ENCODE peak calls at places on chromosomes 7 and 10, in five cellular contexts. E is Karpas-422, R is PC-9, C is GM23248, Z is PC-3. L is an unnamed sample. For H3K9me2, the result is how much of the 10 kb centered on the place peaks cover.

GRCh38 chr10:112985701-112986510 is 35.9 kb downstream of the TCF7L2 start:
- DNase-seq in E (no peak), R (no peak), C (peak), Z (no peak), L (no peak)

GRCh38 chr10:99711129-99711719 is 20.7 kb downstream of the COX15 start:
- DNase-seq in E (peak), R (no peak), C (peak), Z (peak), L (peak)

GRCh38 chr7:24290004-24290641 is 6.1 kb downstream of the NPY start:
- DNase-seq in E (peak), R (peak), C (peak), Z (peak), L (peak)

GRCh38 chr7:152761116-152761748 is 1.7 kb downstream of the ACTR3B start:
- DNase-seq in E (peak), R (peak), C (peak), Z (peak), L (no peak)

GRCh38 chr7:139479620-139480019 is 3.9 kb downstream of the KLRG2 start:
- DNase-seq in E (no peak), R (no peak), C (no peak), Z (no peak), L (no peak)

GRCh38 chr7:21939136-21939857 is 6.4 kb downstream of the CDCA7L start:
- DNase-seq in E (peak), R (peak), C (peak), Z (peak), L (no peak)

GRCh38 chr10:84511709-84512108 is 183.3 kb downstream of the CCSER2 start:
- DNase-seq in E (no peak), R (no peak), C (no peak), Z (no peak), L (no peak)

GRCh38 chr10:122347162-122347561 is 27.3 kb upstream of the PLEKHA1 start:
- DNase-seq in E (no peak), R (no peak), C (no peak), Z (no peak), L (no peak)

GRCh38 chr10:3527869-3528268 is 257.1 kb downstream of the KLF6 start:
- DNase-seq in E (no peak), R (no peak), C (peak), Z (no peak), L (no peak)

GRCh38 chr7:41834805-41835694 is 132.2 kb upstream of the INHBA start:
- DNase-seq in E (no peak), R (no peak), C (peak), Z (no peak), L (no peak)

GRCh38 chr10:132198381-132199181 is 11.8 kb downstream of the DPYSL4 start:
- DNase-seq in E (no peak), R (no peak), C (no peak), Z (no peak), L (no peak)

GRCh38 chr10:2972216-2972615 is 95.1 kb upstream of the PFKP start:
- DNase-seq in E (no peak), R (no peak), C (no peak), Z (no peak), L (no peak)

GRCh38 chr7:7709263-7709662 is 9.1 kb downstream of the RPA3 start:
- DNase-seq in E (no peak), R (no peak), C (no peak), Z (no peak), L (peak)

GRCh38 chr7:12865593-12865992 is 178.2 kb downstream of the ARL4A start:
- DNase-seq in E (no peak), R (no peak), C (no peak), Z (no peak), L (no peak)

GRCh38 chr7:128137096-128137655 is 103.9 kb upstream of the LEP start:
- DNase-seq in E (no peak), R (no peak), C (peak), Z (peak), L (peak)

GRCh38 chr7:151537818-151538561 is 18.3 kb upstream of the RHEB start:
- DNase-seq in E (peak), R (no peak), C (peak), Z (no peak), L (no peak)

GRCh38 chr10:48779077-48779476 is 94.4 kb downstream of the WDFY4 start:
- DNase-seq in E (no peak), R (no peak), C (no peak), Z (no peak), L (no peak)

GRCh38 chr7:17320102-17320497 is 21.6 kb downstream of the AHR start:
- DNase-seq in E (no peak), R (no peak), C (peak), Z (no peak), L (no peak)

GRCh38 chr7:4882169-4882741 is 1.3 kb downstream of the RADIL start:
- DNase-seq in E (no peak), R (no peak), C (peak), Z (peak), L (peak)

GRCh38 chr7:131897790-131898165 is 341.4 kb upstream of the PODXL start:
- DNase-seq in E (no peak), R (no peak), C (no peak), Z (no peak), L (no peak)
- H3K9me2 ChIP-seq in E (under half), R (under half), C (under half), Z (under half), L (under half)

DNA sequence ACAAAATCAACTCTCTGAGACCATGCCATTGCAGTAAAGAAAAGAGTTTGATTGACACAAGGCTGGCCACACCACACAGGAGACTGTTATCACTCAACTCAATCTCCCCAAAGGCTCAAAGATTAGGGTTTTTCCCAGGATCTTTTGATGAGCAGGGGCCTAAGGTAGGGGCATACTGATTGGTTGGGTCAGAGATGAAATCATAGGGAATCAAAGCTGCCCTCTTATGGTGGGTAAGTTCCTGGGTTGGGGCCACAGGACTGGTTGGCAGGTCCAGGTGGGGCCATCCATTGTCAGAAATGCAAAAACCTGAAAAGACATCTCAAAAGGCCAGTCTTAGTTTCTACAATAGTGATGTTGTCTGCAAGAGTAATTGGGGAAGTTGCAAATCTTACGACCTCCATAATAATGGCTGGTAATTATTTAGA is 91.6 kb downstream of the AKR1D1 start:
- DNase-seq in E (no peak), R (no peak), C (no peak), Z (no peak), L (no peak)
- H3K27ac ChIP-seq in E (no peak), R (no peak), C (no peak), Z (no peak), L (no peak)

GRCh38 chr7:74289660-74290589 is 718 bp downstream of the CLIP2 start:
- DNase-seq in E (no peak), R (no peak), C (peak), Z (peak), L (no peak)

GRCh38 chr7:74290590-74290950 is 1.4 kb downstream of the CLIP2 start:
- DNase-seq in E (no peak), R (no peak), C (peak), Z (no peak), L (no peak)

GRCh38 chr7:74289018-74289659 is at the start of gene CLIP2:
- DNase-seq in E (peak), R (no peak), C (peak), Z (peak), L (peak)

GRCh38 chr7:74291535-74291934 is 2.3 kb downstream of the CLIP2 start:
- DNase-seq in E (no peak), R (no peak), C (no peak), Z (no peak), L (no peak)

DNA sequence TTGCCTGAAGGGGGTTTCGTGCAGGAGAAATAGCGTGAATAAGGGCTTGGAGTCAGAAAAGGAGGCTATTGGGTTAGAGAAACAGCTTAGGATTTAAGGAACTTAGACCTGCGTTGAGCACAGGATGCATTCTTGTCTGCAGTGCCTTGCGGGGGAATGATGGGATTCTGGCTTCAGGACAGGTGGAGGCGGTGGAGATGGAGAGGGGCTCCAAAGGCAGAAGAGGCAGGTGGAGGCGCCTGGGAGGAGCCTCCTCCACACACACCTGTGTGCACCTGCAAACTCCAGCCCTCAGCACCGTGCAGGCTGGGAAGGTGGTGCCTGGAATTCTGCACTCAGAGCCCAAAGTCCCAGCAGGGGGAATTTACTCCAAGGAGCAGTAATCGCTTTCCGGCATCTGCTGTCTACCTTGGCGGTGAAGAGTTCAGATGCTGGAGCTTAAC is 1.8 kb downstream of the CLIP2 start:
- DNase-seq in E (no peak), R (no peak), C (no peak), Z (no peak), L (no peak)
- H3K4me2 ChIP-seq in E (no peak), R (peak), C (peak), Z (peak), L (peak)

GRCh38 chr7:131898418-131898817 is 342.0 kb upstream of the PODXL start:
- DNase-seq in E (no peak), R (no peak), C (peak), Z (peak), L (no peak)
- H3K9me2 ChIP-seq in E (under half), R (under half), C (under half), Z (under half), L (under half)

DNA sequence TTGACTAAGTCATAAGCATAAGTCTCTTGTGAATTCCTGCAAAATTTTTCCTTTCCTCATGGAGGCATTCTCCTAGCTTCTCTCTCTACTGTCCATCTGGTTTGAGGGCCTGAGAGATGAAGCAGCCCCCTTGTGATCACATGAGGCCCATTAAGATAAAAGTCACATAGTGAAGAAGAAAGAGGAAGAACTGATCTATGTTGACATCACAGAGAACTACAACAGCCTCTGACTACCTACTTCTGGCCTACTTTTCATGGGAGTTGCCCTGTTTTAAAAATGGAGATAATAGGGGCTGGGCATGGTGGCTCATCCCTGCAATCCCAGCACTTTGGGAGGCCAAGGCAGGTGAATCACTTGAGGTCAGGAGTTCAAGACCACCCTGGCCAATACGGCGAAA is 50.4 kb downstream of the TFEC start:
- DNase-seq in E (no peak), R (no peak), C (no peak), Z (no peak), L (no peak)
- H3K27ac ChIP-seq in E (no peak), R (no peak), C (no peak), Z (no peak), L (no peak)

DNA sequence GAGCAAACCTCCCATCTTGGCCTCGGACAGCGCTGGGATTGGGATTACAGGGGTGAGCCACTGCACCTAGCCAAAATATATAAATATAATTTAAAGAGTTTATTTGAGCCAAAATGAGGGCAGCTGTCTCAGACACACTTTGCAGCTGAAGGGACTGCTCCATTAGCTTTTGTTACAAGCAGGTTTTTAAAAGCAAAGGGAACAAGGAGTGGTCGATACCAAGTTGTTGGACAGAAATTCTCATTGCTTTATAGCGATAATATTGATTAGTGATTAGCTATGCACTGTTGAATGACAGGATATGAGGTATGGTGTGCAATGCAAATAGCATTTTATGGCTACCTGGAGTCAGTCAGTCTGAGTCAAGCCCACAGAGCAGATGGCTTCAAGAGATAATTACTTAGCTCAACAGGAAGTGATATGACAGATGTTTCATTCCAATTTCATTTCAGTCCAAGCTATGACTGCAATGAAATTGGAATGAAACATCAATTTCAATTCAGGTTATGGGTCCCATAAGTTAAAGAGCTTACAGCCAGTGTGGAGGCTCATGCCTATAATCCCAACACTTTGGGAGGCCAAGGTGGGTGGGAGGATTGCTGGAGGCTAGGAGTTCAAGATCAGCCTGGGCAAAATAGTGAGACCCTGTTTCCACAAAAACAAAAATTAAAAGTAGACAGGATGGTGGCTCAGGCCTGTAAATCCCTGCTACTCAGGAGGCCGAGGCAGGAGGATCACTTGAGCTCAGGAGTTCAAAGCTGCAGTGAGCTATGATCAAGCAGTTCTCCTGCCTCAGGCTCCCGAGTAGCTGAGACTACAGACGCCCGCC is 23.1 kb downstream of the TYW1 start:
- DNase-seq in E (no peak), R (no peak), C (peak), Z (peak), L (no peak)
- H3K4me2 ChIP-seq in E (no peak), R (no peak), C (peak), Z (peak), L (no peak)

GRCh38 chr7:131895541-131896173 is 339.2 kb upstream of the PODXL start:
- DNase-seq in E (no peak), R (no peak), C (peak), Z (peak), L (peak)

GRCh38 chr7:131899271-131900030 is 343.0 kb upstream of the PODXL start:
- DNase-seq in E (no peak), R (no peak), C (peak), Z (no peak), L (no peak)

GRCh38 chr7:131893627-131894345 is 337.4 kb upstream of the PODXL start:
- DNase-seq in E (no peak), R (no peak), C (peak), Z (no peak), L (no peak)

GRCh38 chr7:131896189-131896855 is 339.9 kb upstream of the PODXL start:
- DNase-seq in E (no peak), R (no peak), C (no peak), Z (no peak), L (no peak)

DNA sequence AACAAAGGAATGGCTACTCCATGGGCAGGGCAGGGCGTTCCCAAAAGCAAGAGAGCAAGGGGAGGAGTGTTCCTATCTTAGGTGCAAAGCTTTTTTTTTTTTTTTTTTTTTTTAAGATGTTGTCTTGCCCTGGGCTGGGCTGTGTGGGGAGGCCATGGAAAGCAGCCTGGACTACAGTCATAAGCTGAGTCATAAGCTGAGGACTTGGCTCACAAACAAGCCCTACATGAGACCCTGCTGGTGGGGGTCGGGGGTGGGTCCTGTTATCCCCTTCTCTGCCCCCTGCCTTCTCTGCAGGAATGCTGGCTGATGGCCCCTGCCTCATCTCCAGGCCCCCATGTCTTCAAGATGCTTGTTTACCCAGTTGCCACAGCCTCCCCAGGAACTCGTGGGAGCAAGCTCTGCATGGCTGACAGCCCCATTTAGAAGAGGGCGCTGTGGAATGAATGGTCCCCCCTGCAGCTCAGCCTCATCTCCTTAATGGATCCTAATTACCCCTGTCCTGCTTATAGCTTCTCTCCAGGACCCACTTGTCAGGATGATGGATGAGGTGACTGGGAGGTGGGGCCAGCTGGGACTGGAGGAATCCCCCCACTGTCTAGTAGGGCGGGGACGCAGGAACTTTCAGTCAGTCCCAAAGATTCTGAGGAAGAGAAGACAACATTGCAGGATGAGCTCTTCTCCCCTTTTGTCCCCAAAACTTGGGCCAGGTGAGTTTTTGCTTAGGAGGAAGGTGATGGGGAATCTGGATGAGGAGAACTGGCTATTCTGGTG is 340.8 kb upstream of the PODXL start:
- DNase-seq in E (no peak), R (no peak), C (peak), Z (peak), L (no peak)
- H3K9me2 ChIP-seq in E (under half), R (under half), C (under half), Z (under half), L (under half)

DNA sequence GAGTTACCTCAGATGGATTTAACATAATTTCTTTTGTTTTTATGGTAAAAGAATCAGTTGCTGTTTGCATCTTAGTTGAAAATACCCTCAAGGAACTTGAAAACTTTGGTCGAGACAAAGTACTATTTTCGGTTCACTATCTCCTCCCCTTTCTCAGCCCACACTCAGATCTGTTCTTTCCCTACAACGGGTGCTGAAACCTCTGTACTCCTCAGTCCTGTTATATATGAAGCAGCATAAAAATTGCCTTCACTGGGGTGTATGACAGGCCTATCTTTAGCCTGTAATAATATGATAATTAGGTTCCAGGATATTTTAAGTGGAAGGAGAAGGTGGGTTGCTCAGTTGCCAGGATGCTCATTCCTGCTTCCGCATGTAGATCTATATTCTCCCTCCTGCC is 105.2 kb upstream of the NOBOX start:
- DNase-seq in E (no peak), R (no peak), C (no peak), Z (no peak), L (no peak)
- H3K27ac ChIP-seq in E (no peak), R (no peak), C (no peak), Z (no peak), L (no peak)

GRCh38 chr10:32942081-32942480 is 15.9 kb downstream of the ITGB1 start:
- DNase-seq in E (no peak), R (no peak), C (no peak), Z (no peak), L (no peak)
- H3K4me2 ChIP-seq in E (no peak), R (no peak), C (no peak), Z (no peak), L (no peak)